ENCODE peak calls at places on chromosomes 3 and 15, in eight cellular contexts. J is pons, C is brain microvascular endothelial cell, L is ecto neural progenitor cell, I is cardiac muscle cell, P is RPMI8226, D is aorta, B is NCI-H2171 treated with DMSO at 0.1 percent for 48 hours. E is an unnamed sample.

GRCh38 chr3:141913150-141913811 is 36.8 kb downstream of the ATP1B3 start:
- DNase-seq in B (peak; percentile 51), I (peak; percentile 57), J (peak; percentile 31), D (no peak), L (no peak), C (peak; percentile 56), P (peak; percentile 70), E (no peak)

GRCh38 chr3:40366203-40367162 is 20.5 kb upstream of the ENTPD3 start:
- DNase-seq in J (peak; percentile 24), D (no peak), C (no peak), L (no peak), I (no peak), B (no peak), P (peak; percentile 53), E (no peak)

GRCh38 chr15:88627463-88627862 is 6.3 kb downstream of the AEN start:
- DNase-seq in D (no peak), J (no peak), C (no peak), P (peak; percentile 41), I (no peak), B (no peak), L (no peak), E (no peak)

GRCh38 chr15:91867581-91868026 is 14.1 kb downstream of the SLCO3A1 start:
- DNase-seq in L (no peak), B (peak; percentile 10), P (no peak), C (peak; percentile 59), D (peak; percentile 90), I (no peak), J (no peak), E (peak; percentile 95)

GRCh38 chr3:136141296-136141785 is 54.8 kb downstream of the MSL2 start:
- DNase-seq in P (no peak), D (no peak), I (no peak), C (no peak), L (no peak), J (no peak), B (no peak), E (no peak)

GRCh38 chr15:72319360-72319984 is 485 bp downstream of the CELF6 start:
- DNase-seq in B (no peak), L (peak; percentile 94), P (peak; percentile 75), I (peak; percentile 95), C (peak; percentile 13), J (peak; percentile 22), D (peak; percentile 92), E (peak; percentile 58)

GRCh38 chr3:144032531-144033234 is 61.1 kb downstream of the DIPK2A start:
- DNase-seq in B (no peak), L (no peak), D (no peak), J (peak; percentile 55), I (no peak), P (no peak), C (no peak), E (no peak)

GRCh38 chr3:126835472-126836219 is 131.6 kb downstream of the CHCHD6 start:
- DNase-seq in L (peak; percentile 40), I (no peak), P (no peak), D (no peak), J (peak; percentile 19), C (peak; percentile 32), B (no peak), E (no peak)

GRCh38 chr3:111735271-111735758 is 123.8 kb upstream of the PHLDB2 start:
- DNase-seq in C (peak; percentile 96), J (no peak), L (no peak), P (no peak), B (no peak), D (no peak), I (peak; percentile 23), E (no peak)